ENCODE peak calls at places on chromosomes 5 and 9, in seven cellular contexts. D is uterus, Z is Panc1, P is heart left ventricle, E is ovary, Q is body of pancreas, T is mucosa of descending colon. W is an unnamed sample.

GRCh38 chr5:142677212-142677611 is 8.7 kb downstream of the FGF1 start:
- DNase-seq in D (no peak), P (no peak), Q (no peak), T (no peak), E (no peak), Z (no peak), W (no peak)

GRCh38 chr5:45261125-45261524 is 435.1 kb downstream of the HCN1 start:
- DNase-seq in E (no peak), D (no peak), T (no peak), Z (no peak), Q (no peak), P (no peak), W (no peak)

GRCh38 chr9:107989544-107989943 is 500.0 kb upstream of the KLF4 start:
- DNase-seq in T (no peak), E (no peak), P (no peak), Z (no peak), Q (no peak), D (peak; percentile 25), W (peak; percentile 61)

GRCh38 chr9:111036946-111037743 is 1.1 kb downstream of the LPAR1 start:
- DNase-seq in Z (no peak), E (no peak), P (no peak), Q (no peak), D (no peak), T (no peak), W (no peak)

GRCh38 chr5:27308151-27308550 is 269.8 kb upstream of the CDH9 start:
- DNase-seq in Q (no peak), Z (no peak), T (no peak), E (no peak), D (no peak), P (no peak), W (no peak)

GRCh38 chr5:109994135-109994534 is 304.4 kb downstream of the MAN2A1 start:
- DNase-seq in Z (no peak), Q (no peak), T (no peak), E (no peak), D (no peak), P (no peak), W (no peak)

GRCh38 chr9:100341889-100342288 is 10.9 kb downstream of the TEX10 start:
- DNase-seq in P (no peak), D (no peak), E (no peak), Z (no peak), Q (no peak), T (no peak), W (no peak)

GRCh38 chr9:36865731-36866635 is 168.1 kb downstream of the PAX5 start:
- DNase-seq in D (no peak), Q (no peak), T (no peak), E (no peak), Z (no peak), P (no peak), W (no peak)

GRCh38 chr5:31530541-31531265 is 1.2 kb downstream of the DROSHA start:
- DNase-seq in E (no peak), T (no peak), P (no peak), Q (no peak), D (no peak), Z (no peak), W (no peak)

GRCh38 chr5:31981361-31981955 is 192.7 kb downstream of the GOLPH3 start:
- DNase-seq in Z (no peak), T (no peak), Q (no peak), E (no peak), D (no peak), P (no peak), W (no peak)

GRCh38 chr5:53167836-53168235 is 58.3 kb upstream of the MOCS2 start:
- DNase-seq in P (no peak), E (no peak), T (no peak), Q (peak; percentile 23), Z (no peak), D (peak; percentile 17), W (no peak)

GRCh38 chr5:143717400-143717799 is 94.6 kb upstream of the HMHB1 start:
- DNase-seq in Z (no peak), P (no peak), Q (no peak), D (no peak), T (no peak), E (no peak), W (no peak)

GRCh38 chr9:83620841-83621636 is 1.9 kb upstream of the IDNK start:
- DNase-seq in D (no peak), Q (peak; percentile 63), Z (peak; percentile 33), P (no peak), E (no peak), T (no peak), W (no peak)

GRCh38 chr9:113343732-113344231 is 3.7 kb upstream of the WDR31 start:
- DNase-seq in Q (peak; percentile 80), E (no peak), P (peak; percentile 68), T (peak; percentile 57), Z (no peak), D (peak; percentile 44), W (peak; percentile 38)

GRCh38 chr5:113264061-113264460 is 170.7 kb downstream of the TSSK1B start:
- DNase-seq in D (no peak), T (no peak), Z (no peak), P (no peak), E (no peak), Q (no peak), W (no peak)

GRCh38 chr9:137721899-137722298 is 103.1 kb downstream of the EHMT1 start:
- DNase-seq in Z (no peak), Q (no peak), D (no peak), E (no peak), T (no peak), P (no peak), W (no peak)

GRCh38 chr5:59293700-59294099 is 599.8 kb downstream of the PDE4D start:
- DNase-seq in T (no peak), Z (no peak), P (no peak), D (no peak), E (no peak), Q (no peak), W (peak; percentile 39)

GRCh38 chr5:74543162-74543995 is 97.1 kb downstream of the ENC1 start:
- DNase-seq in Q (peak; percentile 55), P (no peak), T (no peak), D (peak; percentile 42), E (peak; percentile 22), Z (peak; percentile 81), W (peak; percentile 86)

GRCh38 chr5:146646441-146646840 is 130.5 kb upstream of the GPR151 start:
- DNase-seq in T (no peak), D (no peak), E (no peak), P (no peak), Q (no peak), Z (no peak), W (no peak)

GRCh38 chr9:101317735-101318134 is 67.1 kb downstream of the BAAT start:
- DNase-seq in Z (no peak), E (no peak), P (no peak), D (no peak), Q (no peak), T (no peak), W (no peak)

GRCh38 chr5:60677831-60678664 is 21.9 kb downstream of the DEPDC1B start:
- DNase-seq in E (no peak), D (no peak), T (no peak), Z (no peak), P (no peak), Q (no peak), W (no peak)

GRCh38 chr5:109920736-109921135 is 231.0 kb downstream of the MAN2A1 start:
- DNase-seq in Q (no peak), D (no peak), P (no peak), T (no peak), Z (no peak), E (no peak), W (no peak)

GRCh38 chr5:72291601-72292000 is 28.4 kb downstream of the MRPS27 start:
- DNase-seq in Q (no peak), T (no peak), Z (no peak), E (no peak), D (no peak), P (no peak), W (no peak)

GRCh38 chr5:18380729-18381362 is 746.6 kb downstream of the TAF11L14 start:
- DNase-seq in D (no peak), Q (no peak), T (no peak), Z (no peak), P (no peak), E (no peak), W (no peak)

GRCh38 chr9:93094294-93095204 is 1.5 kb upstream of the CARD19 start:
- DNase-seq in T (peak; percentile 83), E (peak; percentile 75), D (peak; percentile 61), Q (peak; percentile 52), P (peak; percentile 84), Z (no peak), W (no peak)

GRCh38 chr9:98960409-98960808 is 16.7 kb downstream of the COL15A1 start:
- DNase-seq in T (no peak), Q (peak; percentile 58), E (no peak), P (no peak), Z (no peak), D (no peak), W (no peak)
- H3K4me1 ChIP-seq in T (peaks cover 6% of the 10 kb centered on the region), Q (peaks cover 5% of the 10 kb centered on the region), E (peaks cover 9% of the 10 kb centered on the region), P (peaks cover 14% of the 10 kb centered on the region), Z (no peaks in the 10 kb centered on the region), D (peaks cover 13% of the 10 kb centered on the region), W (no peaks in the 10 kb centered on the region)

DNA sequence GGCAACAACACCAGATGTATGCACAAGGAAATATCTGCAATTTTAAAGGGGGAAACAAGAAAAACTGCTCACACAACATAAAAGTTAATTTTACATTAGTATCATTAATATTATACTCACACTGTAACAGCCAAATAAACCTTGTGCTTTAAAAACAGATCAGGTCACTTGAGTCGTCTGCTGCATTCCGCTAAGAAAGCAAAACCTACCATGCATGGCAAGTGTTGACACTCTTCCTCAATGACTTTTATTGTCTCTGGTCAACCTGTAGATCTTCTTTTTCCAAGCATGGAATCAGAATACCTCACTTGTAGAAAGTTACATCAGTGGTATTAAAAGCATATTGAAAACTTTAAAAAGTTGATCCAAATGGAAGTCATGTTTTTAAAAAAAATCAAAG is 246.1 kb downstream of the BNC2 start:
- DNase-seq in E (no peak), T (no peak), D (no peak), Q (no peak), P (no peak), Z (no peak), W (no peak)
- H3K4me1 ChIP-seq in E (peaks cover 21% of the 10 kb centered on the region), T (no peaks in the 10 kb centered on the region), D (no peaks in the 10 kb centered on the region), Q (no peaks in the 10 kb centered on the region), P (no peaks in the 10 kb centered on the region), Z (peaks cover 3% of the 10 kb centered on the region), W (peaks cover 14% of the 10 kb centered on the region)

GRCh38 chr9:130834371-130835311 is at the start of gene ABL1:
- DNase-seq in E (peak; percentile 81), Q (peak; percentile 77), D (peak; percentile 71), T (peak; percentile 86), P (peak; percentile 83), Z (peak; percentile 28), W (peak; percentile 73)
- H3K4me1 ChIP-seq in E (peaks cover 10% of the 10 kb centered on the region), Q (peaks cover 50% of the 10 kb centered on the region), D (peaks cover 16% of the 10 kb centered on the region), T (peaks cover 34% of the 10 kb centered on the region), P (peaks cover 25% of the 10 kb centered on the region), Z (peaks cover 50% of the 10 kb centered on the region), W (peaks cover 30% of the 10 kb centered on the region)

GRCh38 chr5:174446988-174447387 is 277.4 kb upstream of the MSX2 start:
- DNase-seq in T (no peak), Z (no peak), P (no peak), E (no peak), Q (no peak), D (no peak), W (no peak)
- H3K4me1 ChIP-seq in T (no peaks in the 10 kb centered on the region), Z (no peaks in the 10 kb centered on the region), P (no peaks in the 10 kb centered on the region), E (no peaks in the 10 kb centered on the region), Q (no peaks in the 10 kb centered on the region), D (no peaks in the 10 kb centered on the region), W (no peaks in the 10 kb centered on the region)

GRCh38 chr5:150488519-150489357 is 19.2 kb upstream of the NDST1 start:
- DNase-seq in D (peak; percentile 81), P (peak; percentile 87), Q (peak; percentile 78), T (no peak), Z (no peak), E (peak; percentile 75), W (no peak)
- H3K4me1 ChIP-seq in D (peaks cover 37% of the 10 kb centered on the region), P (peaks cover 53% of the 10 kb centered on the region), Q (peaks cover 66% of the 10 kb centered on the region), T (peaks cover 22% of the 10 kb centered on the region), Z (peaks cover 72% of the 10 kb centered on the region), E (peaks cover 40% of the 10 kb centered on the region), W (peaks cover 56% of the 10 kb centered on the region)

W was measured in PC-9.